ENCODE peak calls at places on chromosomes 16 and 17, in ten cellular contexts. One of them, this sample, is unnamed.

GRCh38 chr17:42001729-42002128 is 15.5 kb downstream of the DNAJC7 start:
- DNase-seq in HuH-7.5: no peak
- DNase-seq in stimulated activated CD4-positive, alpha-beta T cell treated with anti-CD3 and anti-CD28 coated beads, Interleukin-12 subunit alpha, Interleukin-12 subunit beta, amount 100 ng/mL, for 4 hours: no peak
- DNase-seq in IMR-90: no peak
- DNase-seq in neural crest cell: no peak
- DNase-seq in C1 segment of cervical spinal cord: no peak
- DNase-seq in left ventricle myocardium inferior: no peak
- DNase-seq in CD4-positive, alpha-beta T cell: no peak
- DNase-seq in glutamatergic neuron: no peak
- DNase-seq in posterior vena cava: no peak
- DNase-seq in this sample: no peak

GRCh38 chr17:17036520-17036998 is 5.7 kb upstream of the MPRIP start:
- DNase-seq in left ventricle myocardium inferior: no peak
- DNase-seq in posterior vena cava: peak
- DNase-seq in CD4-positive, alpha-beta T cell: no peak
- DNase-seq in C1 segment of cervical spinal cord: no peak
- DNase-seq in glutamatergic neuron: no peak
- DNase-seq in stimulated activated CD4-positive, alpha-beta T cell treated with anti-CD3 and anti-CD28 coated beads, Interleukin-12 subunit alpha, Interleukin-12 subunit beta, amount 100 ng/mL, for 4 hours: no peak
- DNase-seq in neural crest cell: no peak
- DNase-seq in HuH-7.5: no peak
- DNase-seq in IMR-90: no peak
- DNase-seq in this sample: no peak

GRCh38 chr16:71830359-71830758 is 15.4 kb upstream of the ATXN1L start:
- DNase-seq in neural crest cell: no peak
- DNase-seq in posterior vena cava: no peak
- DNase-seq in HuH-7.5: no peak
- DNase-seq in IMR-90: no peak
- DNase-seq in left ventricle myocardium inferior: no peak
- DNase-seq in CD4-positive, alpha-beta T cell: no peak
- DNase-seq in stimulated activated CD4-positive, alpha-beta T cell treated with anti-CD3 and anti-CD28 coated beads, Interleukin-12 subunit alpha, Interleukin-12 subunit beta, amount 100 ng/mL, for 4 hours: no peak
- DNase-seq in glutamatergic neuron: no peak
- DNase-seq in C1 segment of cervical spinal cord: no peak
- DNase-seq in this sample: no peak

GRCh38 chr16:28063611-28064061 is at the start of gene GSG1L:
- DNase-seq in CD4-positive, alpha-beta T cell: no peak
- DNase-seq in neural crest cell: no peak
- DNase-seq in HuH-7.5: peak
- DNase-seq in stimulated activated CD4-positive, alpha-beta T cell treated with anti-CD3 and anti-CD28 coated beads, Interleukin-12 subunit alpha, Interleukin-12 subunit beta, amount 100 ng/mL, for 4 hours: no peak
- DNase-seq in C1 segment of cervical spinal cord: no peak
- DNase-seq in glutamatergic neuron: peak
- DNase-seq in posterior vena cava: no peak
- DNase-seq in left ventricle myocardium inferior: no peak
- DNase-seq in IMR-90: no peak
- DNase-seq in this sample: no peak

GRCh38 chr17:79525793-79526677 is 84.8 kb downstream of the RBFOX3 start:
- DNase-seq in posterior vena cava: no peak
- DNase-seq in HuH-7.5: no peak
- DNase-seq in left ventricle myocardium inferior: no peak
- DNase-seq in glutamatergic neuron: no peak
- DNase-seq in C1 segment of cervical spinal cord: no peak
- DNase-seq in IMR-90: no peak
- DNase-seq in CD4-positive, alpha-beta T cell: no peak
- DNase-seq in neural crest cell: no peak
- DNase-seq in stimulated activated CD4-positive, alpha-beta T cell treated with anti-CD3 and anti-CD28 coated beads, Interleukin-12 subunit alpha, Interleukin-12 subunit beta, amount 100 ng/mL, for 4 hours: no peak
- DNase-seq in this sample: no peak

GRCh38 chr16:87806608-87807546 is 41.1 kb upstream of the KLHDC4 start:
- DNase-seq in left ventricle myocardium inferior: peak
- DNase-seq in HuH-7.5: no peak
- DNase-seq in posterior vena cava: no peak
- DNase-seq in CD4-positive, alpha-beta T cell: peak
- DNase-seq in stimulated activated CD4-positive, alpha-beta T cell treated with anti-CD3 and anti-CD28 coated beads, Interleukin-12 subunit alpha, Interleukin-12 subunit beta, amount 100 ng/mL, for 4 hours: peak
- DNase-seq in C1 segment of cervical spinal cord: no peak
- DNase-seq in neural crest cell: no peak
- DNase-seq in IMR-90: peak
- DNase-seq in glutamatergic neuron: peak
- DNase-seq in this sample: no peak

GRCh38 chr16:56401482-56401881 is 23.9 kb downstream of the AMFR start:
- DNase-seq in IMR-90: no peak
- DNase-seq in glutamatergic neuron: peak
- DNase-seq in C1 segment of cervical spinal cord: no peak
- DNase-seq in left ventricle myocardium inferior: no peak
- DNase-seq in CD4-positive, alpha-beta T cell: no peak
- DNase-seq in neural crest cell: no peak
- DNase-seq in stimulated activated CD4-positive, alpha-beta T cell treated with anti-CD3 and anti-CD28 coated beads, Interleukin-12 subunit alpha, Interleukin-12 subunit beta, amount 100 ng/mL, for 4 hours: no peak
- DNase-seq in posterior vena cava: no peak
- DNase-seq in HuH-7.5: peak
- DNase-seq in this sample: no peak

GRCh38 chr17:62807812-62808575 is at the start of gene MARCHF10:
- DNase-seq in C1 segment of cervical spinal cord: no peak
- DNase-seq in left ventricle myocardium inferior: no peak
- DNase-seq in HuH-7.5: peak
- DNase-seq in stimulated activated CD4-positive, alpha-beta T cell treated with anti-CD3 and anti-CD28 coated beads, Interleukin-12 subunit alpha, Interleukin-12 subunit beta, amount 100 ng/mL, for 4 hours: peak
- DNase-seq in neural crest cell: no peak
- DNase-seq in CD4-positive, alpha-beta T cell: peak
- DNase-seq in IMR-90: no peak
- DNase-seq in glutamatergic neuron: peak
- DNase-seq in posterior vena cava: no peak
- DNase-seq in this sample: peak

GRCh38 chr17:64441772-64442549 is 7.0 kb upstream of the MILR1 start:
- DNase-seq in IMR-90: peak
- DNase-seq in left ventricle myocardium inferior: peak
- DNase-seq in HuH-7.5: no peak
- DNase-seq in C1 segment of cervical spinal cord: peak
- DNase-seq in posterior vena cava: no peak
- DNase-seq in stimulated activated CD4-positive, alpha-beta T cell treated with anti-CD3 and anti-CD28 coated beads, Interleukin-12 subunit alpha, Interleukin-12 subunit beta, amount 100 ng/mL, for 4 hours: no peak
- DNase-seq in CD4-positive, alpha-beta T cell: peak
- DNase-seq in neural crest cell: no peak
- DNase-seq in glutamatergic neuron: no peak
- DNase-seq in this sample: no peak

GRCh38 chr17:63041722-63042121 is 75.7 kb downstream of the TANC2 start:
- DNase-seq in neural crest cell: no peak
- DNase-seq in HuH-7.5: no peak
- DNase-seq in glutamatergic neuron: no peak
- DNase-seq in C1 segment of cervical spinal cord: no peak
- DNase-seq in stimulated activated CD4-positive, alpha-beta T cell treated with anti-CD3 and anti-CD28 coated beads, Interleukin-12 subunit alpha, Interleukin-12 subunit beta, amount 100 ng/mL, for 4 hours: no peak
- DNase-seq in posterior vena cava: no peak
- DNase-seq in CD4-positive, alpha-beta T cell: no peak
- DNase-seq in left ventricle myocardium inferior: no peak
- DNase-seq in IMR-90: no peak
- DNase-seq in this sample: no peak

GRCh38 chr16:66020642-66021041 is 345.8 kb upstream of the CDH5 start:
- DNase-seq in left ventricle myocardium inferior: no peak
- DNase-seq in C1 segment of cervical spinal cord: no peak
- DNase-seq in posterior vena cava: no peak
- DNase-seq in IMR-90: peak
- DNase-seq in neural crest cell: no peak
- DNase-seq in HuH-7.5: no peak
- DNase-seq in CD4-positive, alpha-beta T cell: no peak
- DNase-seq in glutamatergic neuron: no peak
- DNase-seq in stimulated activated CD4-positive, alpha-beta T cell treated with anti-CD3 and anti-CD28 coated beads, Interleukin-12 subunit alpha, Interleukin-12 subunit beta, amount 100 ng/mL, for 4 hours: no peak
- DNase-seq in this sample: no peak